ENCODE peak calls at places on chromosomes 4 and X, in nine cellular contexts. B is iris pigment epithelial cell; M is right atrium auricular region; U is epithelial cell of esophagus; J is stimulated activated CD4-positive, alpha-beta T cell treated with anti-CD3 and anti-CD28 coated beads, Interleukin-1b, Interleukin-23, amount 100 ng/mL, for 24 hours; G is tibial artery; C is Calu3; S is GM13976; T is astrocyte of the spinal cord. Q is an unnamed sample.

GRCh38 chr4:97627785-97628184 is 515.5 kb downstream of the STPG2 start:
- DNase-seq in B (no peak), M (no peak), U (no peak), J (no peak), G (no peak), C (no peak), S (no peak), T (no peak), Q (no peak)

GRCh38 chr4:73815145-73815544 is 21.3 kb upstream of the CXCL6 start:
- DNase-seq in B (peak), M (no peak), U (peak), J (no peak), G (no peak), C (no peak), S (no peak), T (peak), Q (no peak)

GRCh38 chr4:95541889-95542607 is 6.7 kb downstream of the UNC5C start:
- DNase-seq in B (no peak), M (no peak), U (no peak), J (no peak), G (no peak), C (no peak), S (no peak), T (no peak), Q (no peak)

GRCh38 chr4:92012899-92013867 is 290.6 kb upstream of the GRID2 start:
- DNase-seq in B (no peak), M (no peak), U (peak), J (no peak), G (no peak), C (no peak), S (no peak), T (no peak), Q (no peak)

GRCh38 chrX:134734343-134735001 is 76.2 kb upstream of the PLAC1 start:
- DNase-seq in B (no peak), M (no peak), U (no peak), J (no peak), G (no peak), C (no peak), S (no peak), T (peak), Q (no peak)

GRCh38 chr4:81255524-81255923 is 40.5 kb upstream of the PRKG2 start:
- DNase-seq in B (peak), M (no peak), U (peak), J (no peak), G (no peak), C (no peak), S (no peak), T (peak), Q (no peak)

GRCh38 chrX:150372756-150373155 is 9.6 kb downstream of the MAMLD1 start:
- DNase-seq in B (no peak), M (no peak), U (no peak), J (no peak), G (no peak), C (no peak), S (no peak), T (no peak), Q (no peak)

GRCh38 chr4:163367651-163368050 is 24.0 kb downstream of the NPY5R start:
- DNase-seq in B (no peak), M (no peak), U (peak), J (no peak), G (no peak), C (no peak), S (no peak), T (no peak), Q (no peak)

GRCh38 chr4:174713181-174713580 is 115.9 kb downstream of the GLRA3 start:
- DNase-seq in B (no peak), M (no peak), U (peak), J (no peak), G (no peak), C (no peak), S (no peak), T (no peak), Q (no peak)

GRCh38 chr4:142838781-142839180 is 7.3 kb downstream of the INPP4B start:
- DNase-seq in B (no peak), M (no peak), U (no peak), J (no peak), G (no peak), C (no peak), S (no peak), T (no peak), Q (no peak)

Q was measured in stimulated activated effector memory CD8-positive, alpha-beta T cell treated with anti-CD3 and anti-CD28 coated beads, Interleukin-12 subunit alpha, Interleukin-12 subunit beta, amount 100 ng/mL, for 72 hours.